ENCODE peak calls at places on chromosomes 6 and 20, in seven cellular contexts. P is A549, O is IMR-90, Q is HepG2, E is K562, Y is GM12878, D is H1. L is an unnamed sample.

GRCh38 chr20:55500130-55500529 is 505.2 kb downstream of the CBLN4 start:
- DNase-seq in P (no peak), O (no peak), Q (no peak), E (no peak), Y (no peak), D (no peak), L (no peak)

GRCh38 chr6:156009656-156010055 is 554.0 kb upstream of the NOX3 start:
- DNase-seq in P (no peak), O (peak), Q (no peak), E (no peak), Y (no peak), D (no peak), L (no peak)

GRCh38 chr6:31576897-31577341 is 1.6 kb downstream of the TNF start:
- DNase-seq in P (no peak), O (no peak), Q (no peak), E (no peak), Y (no peak), D (no peak), L (no peak)

GRCh38 chr20:57434390-57434700 is 43.1 kb downstream of the RBM38 start:
- DNase-seq in P (no peak), O (no peak), Q (no peak), E (no peak), Y (no peak), D (no peak), L (no peak)

GRCh38 chr6:75217203-75217602 is 11.3 kb upstream of the COL12A1 start:
- DNase-seq in P (no peak), O (peak), Q (no peak), E (no peak), Y (no peak), D (no peak), L (no peak)

GRCh38 chr6:57301755-57302154 is 15.7 kb upstream of the PRIM2 start:
- DNase-seq in P (no peak), O (no peak), Q (no peak), E (no peak), Y (no peak), D (no peak), L (no peak)

GRCh38 chr20:5887386-5887785 is 62.9 kb downstream of the TRMT6 start:
- DNase-seq in P (no peak), O (no peak), Q (no peak), E (no peak), Y (no peak), D (no peak), L (no peak)

GRCh38 chr6:136752554-136752953 is 39.7 kb downstream of the MAP3K5 start:
- DNase-seq in P (no peak), O (no peak), Q (no peak), E (peak), Y (no peak), D (no peak), L (no peak)

GRCh38 chr6:34324738-34325444 is 67.6 kb downstream of the NUDT3 start:
- DNase-seq in P (no peak), O (peak), Q (no peak), E (peak), Y (no peak), D (no peak), L (no peak)

GRCh38 chr6:6766230-6766905 is 177.8 kb downstream of the LY86 start:
- DNase-seq in P (no peak), O (no peak), Q (no peak), E (no peak), Y (no peak), D (no peak), L (no peak)

GRCh38 chr6:89297695-89298351 is 17.3 kb downstream of the GABRR2 start:
- DNase-seq in P (peak), O (peak), Q (peak), E (peak), Y (peak), D (no peak), L (no peak)

GRCh38 chr6:47234258-47234933 is 75.3 kb downstream of the TNFRSF21 start:
- DNase-seq in P (no peak), O (no peak), Q (no peak), E (no peak), Y (no peak), D (no peak), L (no peak)

GRCh38 chr6:128743974-128744765 is 138.8 kb upstream of the LAMA2 start:
- DNase-seq in P (no peak), O (no peak), Q (no peak), E (no peak), Y (no peak), D (no peak), L (no peak)

GRCh38 chr6:102356170-102356569 is 962.7 kb downstream of the GRIK2 start:
- DNase-seq in P (no peak), O (no peak), Q (no peak), E (no peak), Y (no peak), D (no peak), L (no peak)

GRCh38 chr20:60467078-60467477 is 508.9 kb downstream of the CDH26 start:
- DNase-seq in P (no peak), O (no peak), Q (no peak), E (no peak), Y (no peak), D (no peak), L (no peak)

GRCh38 chr20:51636123-51636522 is 93.6 kb upstream of the NFATC2 start:
- DNase-seq in P (no peak), O (no peak), Q (no peak), E (no peak), Y (no peak), D (no peak), L (no peak)

GRCh38 chr6:71481021-71481420 is 192.4 kb downstream of the OGFRL1 start:
- DNase-seq in P (no peak), O (no peak), Q (no peak), E (no peak), Y (no peak), D (no peak), L (no peak)

GRCh38 chr6:136696238-136696637 is 96.0 kb downstream of the MAP3K5 start:
- DNase-seq in P (no peak), O (peak), Q (no peak), E (no peak), Y (no peak), D (no peak), L (no peak)

GRCh38 chr20:32511358-32512046 is 73.6 kb downstream of the NOL4L start:
- DNase-seq in P (no peak), O (no peak), Q (no peak), E (peak), Y (no peak), D (no peak), L (no peak)
- TF ChIP-seq RFX5 in P (no peak), O (no peak), Q (no peak), E (no peak), Y (no peak), D (no peak), L (no peak)

GRCh38 chr20:63182425-63182824 is 33.5 kb downstream of the YTHDF1 start:
- DNase-seq in P (no peak), O (no peak), Q (no peak), E (no peak), Y (no peak), D (no peak), L (no peak)

GRCh38 chr20:63185215-63185796 is 30.6 kb downstream of the YTHDF1 start:
- DNase-seq in P (no peak), O (no peak), Q (no peak), E (no peak), Y (no peak), D (no peak), L (no peak)

GRCh38 chr20:63181226-63181625 is 34.7 kb downstream of the YTHDF1 start:
- DNase-seq in P (no peak), O (no peak), Q (no peak), E (no peak), Y (no peak), D (no peak), L (no peak)

GRCh38 chr20:63182946-63183415 is 33.0 kb downstream of the YTHDF1 start:
- DNase-seq in P (no peak), O (no peak), Q (no peak), E (no peak), Y (no peak), D (no peak), L (no peak)

DNA sequence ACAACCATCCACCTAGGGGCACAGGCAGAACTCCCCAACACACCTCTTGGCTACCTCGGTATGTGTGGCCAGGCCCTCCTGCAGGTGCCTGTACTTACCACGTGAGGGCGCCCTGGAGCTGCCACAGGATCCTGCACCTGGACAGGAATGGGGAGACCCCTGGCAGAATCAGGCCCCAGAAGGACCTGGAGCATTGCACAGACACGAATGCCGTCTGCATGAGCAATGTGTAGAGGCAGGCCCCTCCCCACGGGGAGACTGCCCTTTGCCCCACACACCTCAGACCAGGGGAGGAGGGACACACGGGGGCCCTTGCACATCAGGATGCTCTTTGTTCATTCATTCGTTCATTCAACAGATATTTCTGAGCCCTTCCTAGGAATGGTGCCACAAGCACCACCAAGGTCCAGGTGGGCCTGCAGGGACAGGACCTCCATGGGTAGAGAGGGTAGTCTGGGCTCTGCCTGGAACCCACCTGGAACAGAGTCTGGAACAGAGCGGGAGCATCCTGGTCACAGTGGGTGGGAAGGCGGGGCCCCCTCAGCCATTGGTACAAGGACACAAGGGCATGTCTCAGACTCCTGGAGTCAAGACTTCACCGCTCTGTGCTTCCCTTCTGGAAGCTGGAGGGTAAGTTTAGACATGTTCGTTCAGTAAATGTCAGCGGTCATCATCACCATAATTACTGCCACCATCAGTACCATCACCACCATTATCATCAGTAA is 32.3 kb downstream of the YTHDF1 start:
- DNase-seq in P (peak), O (no peak), Q (peak), E (peak), Y (no peak), D (no peak), L (peak)
- TF ChIP-seq RFX5 in P (no peak), O (no peak), Q (no peak), E (no peak), Y (no peak), D (no peak), L (no peak)

GRCh38 chr6:43923376-43924221 is 153.6 kb downstream of the VEGFA start:
- DNase-seq in P (no peak), O (peak), Q (no peak), E (no peak), Y (no peak), D (no peak), L (no peak)
- TF ChIP-seq RFX5 in P (no peak), O (no peak), Q (no peak), E (no peak), Y (no peak), D (no peak), L (no peak)

GRCh38 chr20:63402178-63402859 is 41.2 kb upstream of the CHRNA4 start:
- DNase-seq in P (no peak), O (no peak), Q (no peak), E (no peak), Y (no peak), D (no peak), L (no peak)
- TF ChIP-seq RFX5 in P (no peak), O (no peak), Q (no peak), E (no peak), Y (no peak), D (no peak), L (no peak)

GRCh38 chr6:127026247-127026646 is 92.2 kb upstream of the RSPO3 start:
- DNase-seq in P (peak), O (no peak), Q (no peak), E (no peak), Y (no peak), D (no peak), L (no peak)

GRCh38 chr6:127023001-127023778 is 95.3 kb upstream of the RSPO3 start:
- DNase-seq in P (no peak), O (no peak), Q (peak), E (no peak), Y (no peak), D (no peak), L (no peak)

GRCh38 chr6:127019828-127020227 is 98.6 kb upstream of the RSPO3 start:
- DNase-seq in P (no peak), O (no peak), Q (no peak), E (no peak), Y (no peak), D (no peak), L (no peak)

DNA sequence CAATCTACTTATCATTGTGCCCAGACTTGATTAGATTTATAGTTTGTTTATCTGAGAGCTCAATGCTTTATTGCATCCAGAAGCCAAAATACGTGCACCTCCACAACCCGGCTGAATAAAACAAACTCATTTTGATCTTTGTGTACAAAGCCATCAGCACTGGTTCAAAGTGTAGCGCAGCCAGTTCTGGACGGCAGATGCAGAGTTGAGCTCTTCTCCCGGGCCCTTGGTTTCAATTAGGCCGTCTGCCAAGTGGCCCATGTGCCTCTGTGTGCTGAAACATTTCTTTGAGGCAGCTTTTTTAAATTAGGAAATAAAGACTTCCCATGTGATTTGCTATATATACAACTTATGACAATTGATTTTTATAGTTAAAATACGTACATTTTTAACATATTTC is 96.2 kb upstream of the RSPO3 start:
- DNase-seq in P (no peak), O (no peak), Q (peak), E (no peak), Y (no peak), D (no peak), L (peak)
- TF ChIP-seq RFX5 in P (no peak), O (no peak), Q (no peak), E (no peak), Y (no peak), D (no peak), L (no peak)

GRCh38 chr6:154932562-154933027 is 62.5 kb upstream of the TIAM2 start:
- DNase-seq in P (peak), O (peak), Q (peak), E (peak), Y (no peak), D (no peak), L (peak)
- TF ChIP-seq RFX5 in P (no peak), O (no peak), Q (no peak), E (no peak), Y (no peak), D (no peak), L (no peak)

DNA sequence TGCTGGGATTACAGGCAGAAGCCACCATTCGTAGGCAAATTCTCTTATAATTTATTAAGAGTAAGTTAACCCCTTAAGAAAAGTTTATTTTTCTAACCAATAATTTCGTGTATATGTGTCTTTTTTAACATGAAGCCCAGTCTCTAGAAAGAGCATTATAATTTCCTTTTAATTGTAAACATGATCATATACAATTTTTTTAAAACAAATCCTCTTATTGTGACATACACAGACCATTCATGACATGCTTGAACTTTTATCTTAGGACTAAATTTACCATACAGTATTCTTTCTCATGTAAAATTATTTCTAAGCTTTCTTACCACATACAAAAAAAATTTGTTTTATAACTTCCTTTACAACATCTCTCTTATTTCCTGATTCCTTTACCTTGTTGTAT is 6.7 kb downstream of the ACOT13 start:
- DNase-seq in P (no peak), O (no peak), Q (no peak), E (no peak), Y (no peak), D (no peak), L (no peak)
- TF ChIP-seq RFX5 in P (no peak), O (no peak), Q (no peak), E (no peak), Y (no peak), D (no peak), L (no peak)

GRCh38 chr6:39078695-39079094 is 30.1 kb downstream of the GLP1R start:
- DNase-seq in P (no peak), O (no peak), Q (no peak), E (no peak), Y (no peak), D (no peak), L (no peak)

GRCh38 chr6:39077882-39078594 is 29.5 kb downstream of the GLP1R start:
- DNase-seq in P (no peak), O (no peak), Q (no peak), E (no peak), Y (no peak), D (no peak), L (no peak)

GRCh38 chr6:39076086-39076992 is 27.8 kb downstream of the GLP1R start:
- DNase-seq in P (no peak), O (no peak), Q (no peak), E (no peak), Y (no peak), D (no peak), L (no peak)

GRCh38 chr6:39075010-39075738 is 26.6 kb downstream of the GLP1R start:
- DNase-seq in P (no peak), O (no peak), Q (no peak), E (no peak), Y (no peak), D (no peak), L (no peak)

DNA sequence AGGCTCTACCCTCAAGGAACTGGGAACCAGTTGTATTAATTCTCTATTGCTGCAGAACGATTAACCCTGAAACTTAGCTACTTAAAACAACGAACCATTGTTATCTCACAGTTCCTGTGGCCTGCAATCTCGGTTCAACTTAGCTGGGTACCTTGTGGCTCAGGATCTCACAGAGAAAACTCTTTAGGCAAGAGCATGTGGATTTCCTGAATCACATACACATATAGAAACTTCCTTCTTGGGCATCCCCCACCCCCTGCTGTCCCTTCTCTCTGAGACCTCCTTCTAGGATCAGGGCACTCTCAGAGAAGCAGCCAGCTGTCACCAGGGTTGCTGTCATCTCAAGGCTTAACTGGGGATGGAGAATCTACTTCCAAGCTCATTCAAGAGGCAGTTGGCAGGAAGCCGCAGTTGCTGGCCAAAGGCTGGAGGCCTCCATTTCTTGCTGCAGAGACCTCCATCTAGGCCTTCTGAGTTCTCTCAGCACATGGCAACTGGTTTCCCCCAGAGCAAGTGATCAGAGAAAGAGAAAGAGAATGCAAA is 28.5 kb downstream of the GLP1R start:
- DNase-seq in P (no peak), O (no peak), Q (no peak), E (no peak), Y (peak), D (no peak), L (no peak)
- TF ChIP-seq RFX5 in P (no peak), O (no peak), Q (no peak), E (no peak), Y (no peak), D (no peak), L (no peak)